ENCODE peak calls at places on chromosomes 4 and X, in four cellular contexts. One of them, this sample, is unnamed.

GRCh38 chrX:135740683-135741149 is 27.3 kb downstream of the CT45A3 start:
- DNase-seq in left ventricle myocardium inferior: no peak
- DNase-seq in cardiac muscle cell: no peak
- DNase-seq in coronary artery: no peak
- DNase-seq in this sample: no peak

GRCh38 chr4:163540977-163541376 is 46.5 kb downstream of the TMA16 start:
- DNase-seq in left ventricle myocardium inferior: no peak
- DNase-seq in cardiac muscle cell: no peak
- DNase-seq in coronary artery: no peak
- DNase-seq in this sample: peak; percentile 65

GRCh38 chr4:89305712-89306437 is 1.7 kb downstream of the GPRIN3 start:
- DNase-seq in left ventricle myocardium inferior: no peak
- DNase-seq in cardiac muscle cell: no peak
- DNase-seq in coronary artery: no peak
- DNase-seq in this sample: peak; percentile 11

GRCh38 chrX:45771560-45772340 is 571.1 kb upstream of the DIPK2B start:
- DNase-seq in left ventricle myocardium inferior: peak; percentile 25
- DNase-seq in cardiac muscle cell: no peak
- DNase-seq in coronary artery: no peak
- DNase-seq in this sample: peak; percentile 59

GRCh38 chrX:103367502-103367901 is 8.8 kb upstream of the BEX3 start:
- DNase-seq in left ventricle myocardium inferior: no peak
- DNase-seq in cardiac muscle cell: no peak
- DNase-seq in coronary artery: no peak
- DNase-seq in this sample: peak; percentile 60

GRCh38 chr4:188722911-188723310 is 583.7 kb downstream of the TRIML1 start:
- DNase-seq in left ventricle myocardium inferior: no peak
- DNase-seq in cardiac muscle cell: no peak
- DNase-seq in coronary artery: no peak
- DNase-seq in this sample: no peak

GRCh38 chr4:17066972-17067371 is 168.5 kb upstream of the LDB2 start:
- DNase-seq in left ventricle myocardium inferior: no peak
- DNase-seq in cardiac muscle cell: no peak
- DNase-seq in coronary artery: no peak
- DNase-seq in this sample: peak; percentile 6

GRCh38 chrX:82029571-82030218 is 827.8 kb downstream of the SH3BGRL start:
- DNase-seq in left ventricle myocardium inferior: no peak
- DNase-seq in cardiac muscle cell: no peak
- DNase-seq in coronary artery: no peak
- DNase-seq in this sample: no peak

GRCh38 chrX:44314259-44314734 is 29.2 kb downstream of the EFHC2 start:
- DNase-seq in left ventricle myocardium inferior: peak; percentile 23
- DNase-seq in cardiac muscle cell: peak; percentile 73
- DNase-seq in coronary artery: no peak
- DNase-seq in this sample: peak; percentile 6

GRCh38 chrX:72305286-72306084 is at the start of gene CITED1:
- DNase-seq in left ventricle myocardium inferior: no peak
- DNase-seq in cardiac muscle cell: no peak
- DNase-seq in coronary artery: no peak
- DNase-seq in this sample: peak; percentile 7

GRCh38 chrX:47649781-47650163 is 591 bp downstream of the ELK1 start:
- DNase-seq in left ventricle myocardium inferior: no peak
- DNase-seq in cardiac muscle cell: no peak
- DNase-seq in coronary artery: no peak
- DNase-seq in this sample: no peak

GRCh38 chrX:47649302-47649701 is 1.1 kb downstream of the ELK1 start:
- DNase-seq in left ventricle myocardium inferior: no peak
- DNase-seq in cardiac muscle cell: no peak
- DNase-seq in coronary artery: peak; percentile 45
- DNase-seq in this sample: no peak

GRCh38 chrX:47651043-47651905 is 911 bp upstream of the ELK1 start:
- DNase-seq in left ventricle myocardium inferior: no peak
- DNase-seq in cardiac muscle cell: no peak
- DNase-seq in coronary artery: peak; percentile 54
- DNase-seq in this sample: no peak

GRCh38 chrX:47648376-47648775 is 2.0 kb downstream of the ELK1 start:
- DNase-seq in left ventricle myocardium inferior: no peak
- DNase-seq in cardiac muscle cell: no peak
- DNase-seq in coronary artery: peak; percentile 17
- DNase-seq in this sample: no peak

DNA sequence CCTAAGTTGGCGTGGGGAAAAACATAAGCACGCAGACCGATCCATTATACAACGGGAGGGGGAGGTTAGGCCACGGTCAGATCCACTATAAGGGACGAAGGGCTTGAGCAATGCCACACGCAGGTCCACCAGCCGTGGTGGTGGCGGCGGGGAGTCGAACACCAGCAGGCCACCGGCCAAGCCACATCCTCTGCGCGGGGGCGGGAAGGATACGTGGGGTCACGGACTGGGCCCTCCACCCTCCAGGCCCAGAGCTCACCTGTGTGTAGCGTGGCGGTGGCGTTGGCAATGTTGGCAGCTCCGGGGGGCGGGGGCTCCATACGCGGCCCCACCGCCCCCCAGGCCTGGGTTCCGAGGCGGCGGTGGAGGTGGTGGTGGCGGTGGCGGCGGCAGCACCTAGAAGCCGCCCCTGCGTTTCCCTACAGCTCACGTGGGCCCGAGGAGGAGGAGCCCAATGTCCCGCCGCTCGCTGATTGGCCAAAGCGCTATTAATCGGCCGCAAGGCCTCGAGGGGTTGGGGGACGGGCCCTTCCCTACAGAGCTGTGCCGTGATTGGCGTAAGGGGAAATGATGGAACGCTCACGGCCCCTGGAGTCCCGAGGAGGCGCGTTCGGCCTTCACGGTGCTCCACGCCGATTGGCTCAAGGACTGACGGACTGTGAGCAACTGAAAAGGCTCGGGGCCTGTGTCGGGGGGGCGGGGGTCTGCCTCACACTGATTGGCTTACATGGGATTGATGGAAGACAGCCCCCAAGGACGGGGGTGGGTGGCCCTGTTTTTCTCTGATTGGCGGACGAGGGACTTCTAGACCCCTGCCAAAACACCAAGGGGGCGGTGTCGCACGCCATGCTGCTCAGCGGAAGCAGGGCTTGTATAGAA is at the start of gene ELK1:
- DNase-seq in left ventricle myocardium inferior: peak; percentile 94
- DNase-seq in cardiac muscle cell: peak; percentile 95
- DNase-seq in coronary artery: peak; percentile 98
- DNase-seq in this sample: peak; percentile 97
- H3K27ac ChIP-seq in left ventricle myocardium inferior: peak within 1 kb of the TSS; percentile 86
- H3K27ac ChIP-seq in cardiac muscle cell: peak within 1 kb of the TSS; percentile 83
- H3K27ac ChIP-seq in coronary artery: peak within 1 kb of the TSS; percentile 84
- H3K27ac ChIP-seq in this sample: peak within 1 kb of the TSS; percentile 36

DNA sequence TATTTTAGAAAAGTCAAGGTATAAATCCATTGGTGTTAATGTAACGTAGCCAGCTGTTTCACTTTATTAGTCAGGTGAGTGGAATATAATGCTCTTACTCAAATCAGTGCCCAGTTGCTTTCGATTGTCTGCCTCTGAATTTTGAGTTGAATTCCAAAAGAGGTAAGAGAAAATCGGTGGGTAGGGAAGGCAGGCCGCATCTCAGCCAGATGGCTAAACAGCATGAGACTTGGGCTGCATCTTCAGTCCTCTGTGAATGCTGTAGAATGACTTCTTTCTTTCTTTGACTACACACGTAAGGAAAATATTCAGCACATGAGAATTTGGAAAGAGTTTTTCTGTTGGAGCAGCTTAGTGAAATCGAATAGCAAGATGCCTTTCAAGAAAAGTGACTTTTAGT is 49.5 kb downstream of the TSPAN7 start:
- DNase-seq in left ventricle myocardium inferior: no peak
- DNase-seq in cardiac muscle cell: no peak
- DNase-seq in coronary artery: no peak
- DNase-seq in this sample: no peak
- H3K27ac ChIP-seq in left ventricle myocardium inferior: no peak overlapping the region
- H3K27ac ChIP-seq in cardiac muscle cell: no peak overlapping the region
- H3K27ac ChIP-seq in coronary artery: no peak overlapping the region
- H3K27ac ChIP-seq in this sample: no peak overlapping the region

DNA sequence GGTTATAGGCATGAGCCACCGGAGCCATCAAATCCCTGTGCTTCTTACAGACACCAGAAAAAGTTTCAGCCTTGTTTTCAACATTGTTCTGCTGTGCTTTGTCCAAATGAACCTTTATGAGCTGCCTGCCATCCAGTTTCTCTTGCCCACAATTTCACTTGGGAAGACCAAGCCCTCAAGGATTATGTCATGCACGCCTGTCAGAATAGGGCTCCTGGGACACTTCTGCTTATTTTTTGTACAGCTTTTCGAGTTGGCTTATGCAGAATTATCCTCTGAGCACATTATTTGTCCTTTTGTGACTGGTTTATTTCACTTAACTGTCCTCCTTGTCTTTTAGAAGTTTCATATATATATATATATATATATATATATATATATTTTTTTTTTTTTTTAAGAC is 16.2 kb downstream of the UBE2K start:
- DNase-seq in left ventricle myocardium inferior: no peak
- DNase-seq in cardiac muscle cell: no peak
- DNase-seq in coronary artery: no peak
- DNase-seq in this sample: no peak
- H3K27ac ChIP-seq in left ventricle myocardium inferior: peak overlapping the region; percentile 9
- H3K27ac ChIP-seq in cardiac muscle cell: peak overlapping the region; percentile 24
- H3K27ac ChIP-seq in coronary artery: no peak overlapping the region
- H3K27ac ChIP-seq in this sample: no peak overlapping the region

DNA sequence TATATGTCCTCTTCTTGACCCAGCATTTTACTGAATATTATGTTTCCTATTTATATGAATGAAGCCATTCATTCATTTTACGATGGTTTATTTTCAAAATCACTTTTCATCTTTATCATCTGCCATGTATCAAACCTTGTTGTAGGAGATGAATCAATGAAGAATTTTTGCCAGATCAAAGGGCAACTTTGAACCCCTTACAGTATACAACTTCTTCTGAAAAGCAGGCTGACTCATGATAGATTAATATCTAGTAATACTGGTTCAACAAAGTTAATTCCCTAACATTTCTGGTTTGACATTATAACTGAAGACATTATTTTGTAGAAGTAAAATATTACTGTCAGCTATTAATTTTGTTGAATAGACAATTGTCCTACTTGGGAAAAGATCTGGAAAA is 226.0 kb downstream of the RPA4 start:
- DNase-seq in left ventricle myocardium inferior: no peak
- DNase-seq in cardiac muscle cell: no peak
- DNase-seq in coronary artery: no peak
- DNase-seq in this sample: no peak
- H3K27ac ChIP-seq in left ventricle myocardium inferior: no peak overlapping the region
- H3K27ac ChIP-seq in cardiac muscle cell: no peak overlapping the region
- H3K27ac ChIP-seq in coronary artery: no peak overlapping the region
- H3K27ac ChIP-seq in this sample: no peak overlapping the region

GRCh38 chr4:107276052-107276451 is 239.9 kb upstream of the DKK2 start:
- DNase-seq in left ventricle myocardium inferior: no peak
- DNase-seq in cardiac muscle cell: no peak
- DNase-seq in coronary artery: no peak
- DNase-seq in this sample: no peak

GRCh38 chr4:107275192-107275591 is 239.1 kb upstream of the DKK2 start:
- DNase-seq in left ventricle myocardium inferior: no peak
- DNase-seq in cardiac muscle cell: no peak
- DNase-seq in coronary artery: no peak
- DNase-seq in this sample: no peak

GRCh38 chr4:107279729-107280128 is 243.6 kb upstream of the DKK2 start:
- DNase-seq in left ventricle myocardium inferior: no peak
- DNase-seq in cardiac muscle cell: no peak
- DNase-seq in coronary artery: no peak
- DNase-seq in this sample: peak; percentile 36

GRCh38 chr4:107283587-107284559 is 247.8 kb upstream of the DKK2 start:
- DNase-seq in left ventricle myocardium inferior: no peak
- DNase-seq in cardiac muscle cell: no peak
- DNase-seq in coronary artery: no peak
- DNase-seq in this sample: peak; percentile 88

DNA sequence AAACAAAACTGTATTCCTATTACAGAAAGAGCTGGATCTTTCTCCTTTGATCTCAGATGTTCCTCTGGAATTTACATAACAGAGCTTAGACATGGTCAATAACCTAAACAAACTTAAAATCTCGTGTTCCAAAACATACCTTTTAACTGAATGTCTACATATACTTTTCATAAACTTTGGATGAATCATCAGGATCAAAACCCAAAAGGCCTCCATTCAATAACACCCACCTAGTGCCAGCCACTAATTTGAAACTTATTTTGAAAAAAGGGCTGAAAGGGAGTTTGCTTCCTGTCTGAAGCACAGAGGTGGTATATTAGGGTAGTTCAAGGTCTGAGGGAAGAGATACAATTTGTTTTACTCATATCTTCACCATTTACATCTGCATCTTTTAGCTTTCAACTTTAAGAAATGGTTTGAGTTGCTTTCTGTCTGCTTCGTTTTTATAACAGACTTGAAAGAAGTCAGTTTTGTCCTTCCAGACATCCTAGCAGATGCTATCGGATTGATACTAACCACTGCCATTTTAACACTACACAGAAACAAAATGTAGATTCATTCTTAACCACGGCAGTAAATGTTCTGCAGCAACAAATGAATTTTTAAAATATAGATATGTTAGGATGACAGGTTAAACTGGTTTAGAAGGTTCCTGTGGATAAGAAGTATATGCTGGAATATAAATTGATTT is 242.8 kb upstream of the DKK2 start:
- DNase-seq in left ventricle myocardium inferior: no peak
- DNase-seq in cardiac muscle cell: no peak
- DNase-seq in coronary artery: no peak
- DNase-seq in this sample: no peak
- H3K27ac ChIP-seq in left ventricle myocardium inferior: no peak overlapping the region
- H3K27ac ChIP-seq in cardiac muscle cell: no peak overlapping the region
- H3K27ac ChIP-seq in coronary artery: no peak overlapping the region
- H3K27ac ChIP-seq in this sample: no peak overlapping the region